ENCODE peak calls at places on chromosomes 7 and 10, in nine cellular contexts. X is psoas muscle; P is cardiac fibroblast; F is CD4-positive, alpha-beta T cell; Q is astrocyte of the cerebellum; D is esophagus muscularis mucosa; K is astrocyte of the spinal cord; S is dorsolateral prefrontal cortex; N is MM.1S. W is an unnamed sample.
A peak's percentile ranks its signal among the peaks of the same experiment; 100 is the strongest.

GRCh38 chr10:59651902-59652301 is 57.7 kb downstream of the SLC16A9 start:
- DNase-seq in P (no peak), N (no peak), D (no peak), K (no peak), F (no peak), S (no peak), Q (no peak), X (no peak), W (no peak)

GRCh38 chr7:96034940-96035727 is 262.8 kb downstream of the DYNC1I1 start:
- DNase-seq in K (no peak), F (no peak), S (no peak), Q (peak; percentile 6), X (peak; percentile 50), P (no peak), D (no peak), N (no peak), W (peak; percentile 36)

GRCh38 chr10:43110318-43111071 is 27.8 kb upstream of the CSGALNACT2 start:
- DNase-seq in F (no peak), D (no peak), P (peak; percentile 80), S (no peak), X (peak; percentile 25), K (no peak), Q (no peak), N (peak; percentile 63), W (peak; percentile 65)

GRCh38 chr10:48523212-48523819 is 81.6 kb downstream of the ARHGAP22 start:
- DNase-seq in N (no peak), Q (peak; percentile 98), D (no peak), K (peak; percentile 98), S (no peak), X (peak; percentile 72), P (peak; percentile 96), F (no peak), W (peak; percentile 98)

GRCh38 chr7:25965405-25966123 is 186.4 kb upstream of the NFE2L3 start:
- DNase-seq in K (no peak), Q (no peak), S (no peak), D (no peak), N (no peak), X (no peak), P (no peak), F (no peak), W (no peak)

GRCh38 chr10:67815571-67816059 is 22.4 kb downstream of the DNAJC12 start:
- DNase-seq in F (no peak), N (no peak), X (no peak), Q (no peak), P (peak; percentile 41), K (peak; percentile 36), S (no peak), D (no peak), W (peak; percentile 37)

GRCh38 chr7:42315631-42316030 is 78.6 kb upstream of the GLI3 start:
- DNase-seq in X (no peak), F (no peak), S (no peak), Q (peak; percentile 80), N (no peak), P (no peak), K (peak; percentile 93), D (no peak), W (no peak)

GRCh38 chr10:117996709-117997108 is 50.0 kb downstream of the RAB11FIP2 start:
- DNase-seq in D (no peak), P (no peak), S (no peak), F (no peak), Q (no peak), N (no peak), X (no peak), K (no peak), W (no peak)

GRCh38 chr7:77727936-77728701 is 31.9 kb downstream of the RSBN1L start:
- DNase-seq in S (no peak), F (peak; percentile 48), D (peak; percentile 50), N (no peak), X (no peak), Q (no peak), P (peak; percentile 61), K (peak; percentile 38), W (peak; percentile 24)

GRCh38 chr10:95447733-95448132 is 113.4 kb downstream of the SORBS1 start:
- DNase-seq in N (no peak), Q (no peak), S (no peak), P (peak; percentile 87), F (no peak), K (peak; percentile 33), X (no peak), D (no peak), W (peak; percentile 27)

GRCh38 chr10:101986277-101986971 is 69.5 kb downstream of the ARMH3 start:
- DNase-seq in Q (no peak), K (no peak), P (peak; percentile 84), X (no peak), D (no peak), F (no peak), N (peak; percentile 25), S (no peak), W (peak; percentile 48)

GRCh38 chr7:73909051-73909941 is 48.3 kb downstream of the TMEM270 start:
- DNase-seq in K (no peak), S (peak; percentile 26), X (no peak), F (no peak), D (no peak), N (no peak), P (no peak), Q (no peak), W (no peak)

GRCh38 chr10:132684164-132684891 is 101.6 kb downstream of the NKX6-2 start:
- DNase-seq in D (no peak), Q (no peak), F (no peak), K (peak; percentile 20), N (no peak), P (no peak), S (peak; percentile 27), X (peak; percentile 4), W (peak; percentile 10)

GRCh38 chr10:29130190-29130673 is 158.6 kb upstream of the LYZL1 start:
- DNase-seq in D (no peak), K (peak; percentile 35), F (no peak), Q (no peak), X (no peak), N (peak; percentile 13), P (peak; percentile 68), S (no peak), W (peak; percentile 62)

GRCh38 chr10:118472415-118472814 is 123.0 kb downstream of the PRLHR start:
- DNase-seq in X (no peak), P (no peak), F (no peak), K (no peak), N (no peak), D (no peak), S (no peak), Q (no peak), W (no peak)

GRCh38 chr7:108653526-108653925 is 83.9 kb downstream of the DNAJB9 start:
- DNase-seq in F (no peak), N (no peak), K (no peak), Q (peak; percentile 6), X (no peak), S (no peak), P (no peak), D (no peak), W (no peak)

GRCh38 chr7:45582868-45583277 is 8.7 kb downstream of the ADCY1 start:
- DNase-seq in P (no peak), S (peak; percentile 25), N (no peak), K (no peak), D (no peak), X (no peak), F (no peak), Q (no peak), W (no peak)

GRCh38 chr7:1952781-1953180 is 280.0 kb downstream of the MAD1L1 start:
- DNase-seq in Q (no peak), N (no peak), D (no peak), P (no peak), F (peak; percentile 1), X (peak; percentile 10), S (no peak), K (no peak), W (no peak)

GRCh38 chr10:36446873-36447272 is 678.5 kb upstream of the ANKRD30A start:
- DNase-seq in Q (no peak), N (no peak), X (no peak), K (no peak), D (no peak), P (peak; percentile 31), F (no peak), S (no peak), W (no peak)

GRCh38 chr10:111079781-111080180 is 3.0 kb downstream of the ADRA2A start:
- DNase-seq in X (no peak), N (no peak), Q (no peak), D (no peak), S (no peak), F (no peak), P (no peak), K (no peak), W (no peak)
- TF ChIP-seq CTCF in X (no peak), N (no peak), Q (no peak), D (no peak), S (no peak), F (no peak), P (no peak), K (no peak), W (no peak)

GRCh38 chr10:14820775-14821154 is 17.1 kb downstream of the CDNF start:
- DNase-seq in Q (no peak), N (no peak), P (no peak), K (no peak), F (no peak), X (no peak), S (no peak), D (no peak), W (no peak)

GRCh38 chr10:14823966-14824365 is 13.9 kb downstream of the CDNF start:
- DNase-seq in X (no peak), F (no peak), P (no peak), D (no peak), Q (no peak), N (no peak), K (no peak), S (no peak), W (no peak)

GRCh38 chr10:14820010-14820774 is 17.6 kb downstream of the CDNF start:
- DNase-seq in D (no peak), F (no peak), X (no peak), Q (no peak), N (no peak), P (peak; percentile 82), S (no peak), K (peak; percentile 75), W (peak; percentile 95)

GRCh38 chr10:14821635-14822375 is 16.0 kb downstream of the CDNF start:
- DNase-seq in P (no peak), F (no peak), S (no peak), K (no peak), Q (no peak), D (no peak), X (no peak), N (no peak), W (no peak)

GRCh38 chr10:14822879-14823755 is 14.7 kb downstream of the CDNF start:
- DNase-seq in P (peak; percentile 56), N (peak; percentile 68), S (peak; percentile 55), X (no peak), D (no peak), Q (peak; percentile 24), F (peak; percentile 15), K (peak; percentile 50), W (peak; percentile 71)
- TF ChIP-seq CTCF in P (peak; percentile 67), N (peak; percentile 69), S (peak; percentile 61), X (peak; percentile 31), D (peak; percentile 52), Q (peak; percentile 78), F (peak; percentile 76), K (peak; percentile 77), W (peak; percentile 73)

GRCh38 chr10:79491171-79491835 is 21.0 kb upstream of the EIF5AL1 start:
- DNase-seq in X (no peak), Q (no peak), S (no peak), P (no peak), D (no peak), F (no peak), K (no peak), N (no peak), W (no peak)
- TF ChIP-seq CTCF in X (no peak), Q (peak; percentile 3), S (no peak), P (no peak), D (no peak), F (no peak), K (no peak), N (no peak), W (no peak)

GRCh38 chr10:82969405-82969804 is 1094.4 kb downstream of the NRG3 start:
- DNase-seq in F (no peak), N (peak; percentile 40), X (no peak), P (peak; percentile 29), S (no peak), D (no peak), K (peak; percentile 43), Q (peak; percentile 20), W (peak; percentile 45)
- TF ChIP-seq CTCF in F (no peak), N (peak; percentile 49), X (peak; percentile 5), P (peak; percentile 37), S (no peak), D (peak; percentile 40), K (peak; percentile 33), Q (peak; percentile 32), W (no peak)